ENCODE peak calls at places on chromosomes 13 and 19, in seven cellular contexts. T is colonic mucosa, C is endodermal cell, I is SJCRH30, N is tibial nerve, S is psoas muscle, V is tibial artery. A is an unnamed sample. For H3K4me1, the result is how much of the 10 kb centered on the place peaks cover.

GRCh38 chr13:35514801-35515502 is 38.5 kb upstream of the MAB21L1 start:
- DNase-seq in C (no peak), N (no peak), V (no peak), S (no peak), T (no peak), I (no peak), A (no peak)

GRCh38 chr19:15587663-15588062 is 27.4 kb upstream of the CYP4F8 start:
- DNase-seq in S (peak), N (no peak), V (peak), C (no peak), I (no peak), T (no peak), A (peak)

GRCh38 chr19:24000656-24001055 is 86.0 kb downstream of the ZNF726 start:
- DNase-seq in S (no peak), V (no peak), I (no peak), C (no peak), T (no peak), N (no peak), A (no peak)

GRCh38 chr19:16327131-16327450 is 2.5 kb downstream of the KLF2 start:
- DNase-seq in S (no peak), C (no peak), V (no peak), N (no peak), T (no peak), I (no peak), A (no peak)

GRCh38 chr13:94552095-94552494 is 43.9 kb downstream of the TGDS start:
- DNase-seq in C (no peak), S (no peak), V (no peak), I (no peak), N (no peak), T (no peak), A (no peak)

GRCh38 chr13:45328661-45329105 is 12.3 kb downstream of the TPT1 start:
- DNase-seq in N (no peak), T (no peak), C (no peak), I (no peak), S (no peak), V (no peak), A (no peak)

GRCh38 chr19:2950286-2951124 is 5.7 kb upstream of the ZNF77 start:
- DNase-seq in C (peak), I (peak), S (peak), T (peak), V (peak), N (peak), A (peak)

GRCh38 chr13:97401421-97401820 is 32.5 kb upstream of the RAP2A start:
- DNase-seq in C (no peak), T (no peak), I (no peak), S (no peak), N (no peak), V (no peak), A (no peak)

GRCh38 chr13:39039033-39039432 is 777 bp downstream of the NHLRC3 start:
- DNase-seq in C (no peak), S (no peak), T (no peak), N (no peak), I (no peak), V (no peak), A (no peak)

GRCh38 chr13:40591091-40591490 is 75.3 kb downstream of the FOXO1 start:
- DNase-seq in N (no peak), T (no peak), V (no peak), I (peak), S (no peak), C (no peak), A (no peak)
- H3K4me1 ChIP-seq in N (under half), T (under half), V (under half), I (under half), S (half or more), C (under half), A (half or more)

DNA sequence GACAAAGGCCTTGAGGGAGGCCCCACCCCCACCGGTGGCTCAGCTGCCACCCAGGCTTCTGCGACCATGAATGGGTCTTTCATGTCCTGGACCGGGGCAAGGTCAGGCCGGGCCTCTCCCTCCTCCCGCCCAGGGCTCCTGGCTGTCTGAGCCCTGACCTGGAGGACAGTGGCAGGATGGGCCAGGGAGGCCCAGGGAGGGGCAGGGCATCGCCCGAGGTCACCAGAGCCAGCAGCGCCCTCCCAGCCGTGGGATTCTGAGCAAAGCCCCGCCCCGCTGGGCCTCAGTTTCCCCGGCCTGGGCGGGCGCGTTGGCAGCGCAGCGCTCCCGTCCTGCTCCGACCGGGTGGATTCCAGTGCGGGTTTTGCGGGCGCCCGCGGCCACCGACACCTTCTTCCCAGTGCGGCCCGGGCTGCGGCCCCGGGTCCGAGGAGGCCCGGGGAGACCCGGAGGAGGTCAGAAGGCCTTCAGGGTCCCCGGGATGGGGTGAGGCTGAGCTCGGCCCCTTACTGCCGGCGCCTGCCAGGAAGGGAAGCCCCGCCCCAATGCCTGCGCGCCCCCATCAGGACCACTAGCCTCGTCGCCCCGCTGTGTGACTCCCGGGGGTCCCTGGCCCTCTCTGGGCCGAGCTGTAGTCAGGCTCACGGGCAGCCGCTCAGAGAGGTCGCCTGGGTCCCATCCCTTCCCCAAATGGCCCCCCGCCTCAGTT is 24.6 kb upstream of the SEMA6B start:
- DNase-seq in C (peak), V (no peak), T (peak), I (peak), S (no peak), N (no peak), A (no peak)
- H3K4me3 ChIP-seq in C (peak), V (no peak), T (no peak), I (peak), S (peak), N (peak), A (peak)

GRCh38 chr19:13093407-13094284 is 9.0 kb downstream of the LYL1 start:
- DNase-seq in N (peak), V (peak), S (peak), T (peak), C (peak), I (peak), A (peak)

GRCh38 chr19:13094285-13094595 is 8.4 kb downstream of the LYL1 start:
- DNase-seq in T (no peak), C (no peak), S (no peak), V (no peak), N (no peak), I (no peak), A (no peak)

GRCh38 chr19:13091400-13092161 is 11.1 kb downstream of the LYL1 start:
- DNase-seq in T (no peak), C (peak), N (no peak), I (no peak), S (peak), V (peak), A (peak)

GRCh38 chr19:13092206-13092605 is 10.5 kb downstream of the LYL1 start:
- DNase-seq in S (no peak), I (no peak), T (no peak), V (no peak), C (no peak), N (no peak), A (no peak)

GRCh38 chr19:13092608-13093260 is 9.9 kb downstream of the LYL1 start:
- DNase-seq in I (no peak), S (no peak), T (no peak), N (no peak), V (no peak), C (no peak), A (no peak)
- H3K27ac ChIP-seq in I (no peak), S (peak), T (no peak), N (peak), V (peak), C (peak), A (peak)

DNA sequence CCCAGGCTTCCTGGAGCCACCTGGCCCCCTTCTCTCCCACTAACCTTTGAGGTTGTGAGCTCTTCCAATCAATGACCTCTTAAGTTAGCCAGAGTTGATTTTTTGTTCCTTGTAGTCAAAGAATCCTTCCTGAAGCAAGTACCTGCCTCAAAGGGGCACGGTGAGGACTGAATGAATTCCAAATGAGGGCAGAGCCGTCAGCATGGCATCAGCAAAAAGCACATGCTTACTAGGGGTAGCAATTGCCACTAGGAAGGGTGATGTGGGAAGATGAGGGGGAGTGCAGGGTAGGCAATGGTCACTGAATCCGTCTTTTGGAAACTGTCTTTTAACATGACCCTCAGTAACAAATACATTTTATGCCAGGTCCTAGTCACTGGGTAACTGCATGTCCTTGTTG is 15.6 kb upstream of the DHRS12 start:
- DNase-seq in N (no peak), C (no peak), V (no peak), I (no peak), S (no peak), T (no peak), A (no peak)
- H3K4me1 ChIP-seq in N (under half), C (under half), V (under half), I (under half), S (under half), T (under half), A (half or more)

GRCh38 chr13:81223784-81224501 is 883.0 kb upstream of the SPRY2 start:
- DNase-seq in I (no peak), S (no peak), T (peak), C (no peak), V (no peak), N (no peak), A (no peak)
- H3K4me3 ChIP-seq in I (no peak), S (no peak), T (no peak), C (no peak), V (no peak), N (no peak), A (no peak)

GRCh38 chr13:98910501-98910951 is 67.3 kb downstream of the DOCK9 start:
- DNase-seq in S (no peak), T (no peak), N (no peak), I (no peak), V (peak), C (peak), A (no peak)
- H3K27ac ChIP-seq in S (peak), T (no peak), N (no peak), I (no peak), V (no peak), C (no peak), A (peak)

DNA sequence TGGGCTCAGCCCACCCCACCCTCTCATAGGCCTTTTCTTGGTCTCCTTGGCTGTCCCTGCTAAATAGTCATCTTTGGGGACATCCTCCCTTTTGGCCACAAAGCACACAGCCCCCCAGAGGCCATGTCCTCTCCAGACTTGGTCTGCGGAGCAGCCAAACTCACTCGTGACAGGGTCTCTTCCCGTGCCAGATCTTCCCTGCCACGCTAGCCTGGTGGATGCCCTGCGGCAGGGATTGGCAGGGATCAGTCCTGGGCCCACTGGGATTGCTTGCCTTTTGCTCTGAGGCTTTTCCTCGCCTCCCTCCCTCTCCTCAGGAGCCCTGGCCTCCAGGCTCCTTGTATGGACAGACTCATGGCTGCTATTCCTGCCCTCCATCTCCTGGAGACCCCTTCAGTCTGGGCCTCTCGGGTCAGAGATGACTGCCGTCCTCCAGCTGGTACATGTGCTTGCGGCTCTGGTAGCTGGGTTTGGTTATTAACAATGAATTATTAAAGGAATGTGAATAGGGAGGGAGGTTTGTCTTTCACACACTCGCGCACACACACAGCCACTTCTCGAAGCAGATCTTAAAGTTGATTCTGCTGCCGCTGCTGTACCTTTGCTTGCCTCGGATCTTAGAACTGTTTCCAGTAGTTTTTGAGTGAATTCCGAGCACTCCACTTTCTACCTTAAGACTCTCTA is 45.1 kb downstream of the NFIX start:
- DNase-seq in N (no peak), V (no peak), I (no peak), S (no peak), C (no peak), T (no peak), A (no peak)
- H3K4me1 ChIP-seq in N (under half), V (half or more), I (half or more), S (half or more), C (under half), T (under half), A (half or more)

GRCh38 chr19:56837492-56837891 is 3.0 kb downstream of the PEG3 start:
- DNase-seq in V (peak), C (no peak), S (peak), I (peak), N (peak), T (peak), A (peak)
- H3K4me3 ChIP-seq in V (peak), C (no peak), S (peak), I (peak), N (peak), T (no peak), A (peak)

GRCh38 chr13:75544681-75545333 is 4.8 kb upstream of the UCHL3 start:
- DNase-seq in V (no peak), S (no peak), C (no peak), T (no peak), I (no peak), N (no peak), A (no peak)

GRCh38 chr13:75549262-75550158 is at the start of gene UCHL3:
- DNase-seq in I (peak), S (peak), C (peak), N (peak), V (peak), T (peak), A (peak)

GRCh38 chr13:75554981-75555380 is 5.4 kb downstream of the UCHL3 start:
- DNase-seq in S (no peak), I (no peak), T (no peak), V (no peak), N (no peak), C (no peak), A (no peak)

GRCh38 chr13:75547917-75548316 is 1.7 kb upstream of the UCHL3 start:
- DNase-seq in I (no peak), V (no peak), T (no peak), N (no peak), C (no peak), S (no peak), A (no peak)

GRCh38 chr13:75550159-75550567 is 572 bp downstream of the UCHL3 start:
- DNase-seq in I (peak), V (no peak), S (no peak), T (peak), N (no peak), C (no peak), A (no peak)
- H3K27ac ChIP-seq in I (peak), V (peak), S (peak), T (peak), N (peak), C (no peak), A (peak)

A was measured in left ventricle myocardium inferior.